ENCODE peak calls at places on chromosomes 1 and 21, in six cellular contexts. One of them, this sample, is unnamed. For H3K27me3, the result is how much of the 10 kb centered on the place peaks cover.

GRCh38 chr21:44492572-44493385 is 37.5 kb downstream of the LRRC3 start:
- DNase-seq in colonic mucosa: no peak
- DNase-seq in gastrocnemius medialis: no peak
- DNase-seq in endodermal cell: no peak
- DNase-seq in A673: no peak
- DNase-seq in fibroblast of lung: no peak
- DNase-seq in this sample: no peak

GRCh38 chr1:154559496-154559950 is 1.1 kb upstream of the UBE2Q1 start:
- DNase-seq in A673: peak
- DNase-seq in colonic mucosa: peak
- DNase-seq in gastrocnemius medialis: peak
- DNase-seq in fibroblast of lung: peak
- DNase-seq in endodermal cell: peak
- DNase-seq in this sample: peak

GRCh38 chr1:7954683-7955082 is 6.8 kb upstream of the PARK7 start:
- DNase-seq in A673: no peak
- DNase-seq in colonic mucosa: no peak
- DNase-seq in gastrocnemius medialis: no peak
- DNase-seq in fibroblast of lung: no peak
- DNase-seq in endodermal cell: no peak
- DNase-seq in this sample: no peak

GRCh38 chr1:157139125-157139524 is 930 bp upstream of the ETV3 start:
- DNase-seq in A673: no peak
- DNase-seq in colonic mucosa: no peak
- DNase-seq in endodermal cell: no peak
- DNase-seq in fibroblast of lung: no peak
- DNase-seq in gastrocnemius medialis: no peak
- DNase-seq in this sample: no peak

GRCh38 chr1:13443506-13443905 is 33.3 kb downstream of the PRAMEF20 start:
- DNase-seq in A673: no peak
- DNase-seq in endodermal cell: no peak
- DNase-seq in colonic mucosa: no peak
- DNase-seq in fibroblast of lung: peak
- DNase-seq in gastrocnemius medialis: no peak
- DNase-seq in this sample: no peak

GRCh38 chr1:151444791-151445177 is 14.5 kb downstream of the POGZ start:
- DNase-seq in A673: no peak
- DNase-seq in gastrocnemius medialis: no peak
- DNase-seq in endodermal cell: no peak
- DNase-seq in fibroblast of lung: no peak
- DNase-seq in colonic mucosa: no peak
- DNase-seq in this sample: no peak

GRCh38 chr1:151049458-151049857 is 1.9 kb downstream of the C1orf56 start:
- DNase-seq in fibroblast of lung: no peak
- DNase-seq in A673: no peak
- DNase-seq in gastrocnemius medialis: no peak
- DNase-seq in colonic mucosa: no peak
- DNase-seq in endodermal cell: no peak
- DNase-seq in this sample: no peak

GRCh38 chr1:168972887-168973286 is 133.6 kb upstream of the ATP1B1 start:
- DNase-seq in colonic mucosa: no peak
- DNase-seq in A673: no peak
- DNase-seq in fibroblast of lung: no peak
- DNase-seq in gastrocnemius medialis: no peak
- DNase-seq in endodermal cell: no peak
- DNase-seq in this sample: no peak

GRCh38 chr1:195516036-195516435 is 1092.2 kb downstream of the KCNT2 start:
- DNase-seq in colonic mucosa: no peak
- DNase-seq in gastrocnemius medialis: no peak
- DNase-seq in fibroblast of lung: no peak
- DNase-seq in endodermal cell: no peak
- DNase-seq in A673: no peak
- DNase-seq in this sample: no peak

GRCh38 chr21:29520146-29520545 is 221.4 kb downstream of the BACH1 start:
- DNase-seq in fibroblast of lung: no peak
- DNase-seq in colonic mucosa: no peak
- DNase-seq in gastrocnemius medialis: no peak
- DNase-seq in A673: no peak
- DNase-seq in endodermal cell: no peak
- DNase-seq in this sample: no peak

GRCh38 chr1:171792656-171793055 is 11.2 kb downstream of the METTL13 start:
- DNase-seq in endodermal cell: no peak
- DNase-seq in A673: no peak
- DNase-seq in colonic mucosa: no peak
- DNase-seq in fibroblast of lung: no peak
- DNase-seq in gastrocnemius medialis: no peak
- DNase-seq in this sample: no peak

GRCh38 chr1:54795100-54795665 is 5.9 kb downstream of the TTC22 start:
- DNase-seq in gastrocnemius medialis: no peak
- DNase-seq in endodermal cell: no peak
- DNase-seq in fibroblast of lung: no peak
- DNase-seq in A673: no peak
- DNase-seq in colonic mucosa: no peak
- DNase-seq in this sample: no peak
- H3K4me3 ChIP-seq in gastrocnemius medialis: no peak
- H3K4me3 ChIP-seq in endodermal cell: no peak
- H3K4me3 ChIP-seq in fibroblast of lung: no peak
- H3K4me3 ChIP-seq in A673: no peak
- H3K4me3 ChIP-seq in colonic mucosa: no peak
- H3K4me3 ChIP-seq in this sample: no peak

GRCh38 chr1:18972531-18972930 is 16.1 kb upstream of the IFFO2 start:
- DNase-seq in fibroblast of lung: no peak
- DNase-seq in A673: peak
- DNase-seq in gastrocnemius medialis: no peak
- DNase-seq in colonic mucosa: no peak
- DNase-seq in endodermal cell: no peak
- DNase-seq in this sample: no peak
- TF ChIP-seq CTCF in fibroblast of lung: peak
- TF ChIP-seq CTCF in A673: peak
- TF ChIP-seq CTCF in gastrocnemius medialis: peak
- TF ChIP-seq CTCF in colonic mucosa: no peak
- TF ChIP-seq CTCF in endodermal cell: peak
- TF ChIP-seq CTCF in this sample: peak

GRCh38 chr1:205455581-205456382 is at the start of gene BLACAT1:
- DNase-seq in fibroblast of lung: no peak
- DNase-seq in gastrocnemius medialis: no peak
- DNase-seq in colonic mucosa: no peak
- DNase-seq in A673: no peak
- DNase-seq in endodermal cell: peak
- DNase-seq in this sample: no peak

GRCh38 chr1:205458777-205459566 is 3.1 kb upstream of the BLACAT1 start:
- DNase-seq in colonic mucosa: no peak
- DNase-seq in A673: peak
- DNase-seq in endodermal cell: peak
- DNase-seq in gastrocnemius medialis: no peak
- DNase-seq in fibroblast of lung: peak
- DNase-seq in this sample: no peak

GRCh38 chr1:205454903-205455335 is 926 bp downstream of the BLACAT1 start:
- DNase-seq in A673: no peak
- DNase-seq in gastrocnemius medialis: no peak
- DNase-seq in colonic mucosa: no peak
- DNase-seq in endodermal cell: peak
- DNase-seq in fibroblast of lung: no peak
- DNase-seq in this sample: no peak

GRCh38 chr1:205456383-205456867 is 580 bp upstream of the BLACAT1 start:
- DNase-seq in A673: no peak
- DNase-seq in gastrocnemius medialis: no peak
- DNase-seq in endodermal cell: peak
- DNase-seq in fibroblast of lung: no peak
- DNase-seq in colonic mucosa: no peak
- DNase-seq in this sample: no peak

DNA sequence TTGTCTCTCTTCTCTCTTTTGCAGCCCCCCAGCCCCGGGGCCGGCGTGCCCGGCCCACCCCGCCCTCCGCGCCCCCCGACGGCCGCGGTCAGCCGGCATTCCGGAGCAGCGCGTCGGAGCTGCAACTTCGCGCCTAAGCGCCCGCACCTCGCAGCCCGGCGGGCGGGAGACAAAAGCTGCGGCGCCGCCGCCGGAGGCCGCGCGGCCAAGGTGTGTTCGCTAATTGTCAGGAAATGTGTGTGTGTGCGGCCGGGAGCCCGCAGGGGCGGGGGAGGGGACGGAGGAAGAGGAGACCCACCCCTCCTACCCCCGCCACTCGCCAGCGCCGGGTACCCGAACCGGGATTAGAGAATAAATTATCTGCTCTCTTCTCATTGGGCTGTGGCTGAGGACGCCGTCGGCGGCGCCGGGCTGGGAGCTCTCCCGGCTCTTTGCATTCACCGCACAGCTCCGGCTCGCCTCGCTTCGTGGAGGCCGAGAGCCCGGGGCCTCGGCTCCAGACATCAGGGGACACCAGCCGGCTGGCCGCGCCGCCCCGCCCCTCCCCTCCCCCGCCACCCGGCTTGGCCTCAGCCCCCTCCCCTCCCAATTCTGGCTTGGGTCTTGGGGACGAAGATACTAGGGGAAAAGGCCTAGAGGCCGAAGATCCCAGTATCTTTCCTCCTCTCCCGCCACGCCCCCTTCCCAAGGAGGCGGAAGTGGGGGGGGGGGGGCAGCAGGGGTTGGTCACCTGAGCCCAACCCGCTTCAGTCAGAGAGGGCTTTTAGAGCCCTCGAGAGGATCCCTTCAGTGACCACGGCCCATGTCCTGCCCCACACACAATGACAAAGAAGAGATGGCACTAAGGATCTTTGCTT is 1.3 kb upstream of the BLACAT1 start:
- DNase-seq in A673: peak
- DNase-seq in gastrocnemius medialis: no peak
- DNase-seq in colonic mucosa: no peak
- DNase-seq in fibroblast of lung: no peak
- DNase-seq in endodermal cell: peak
- DNase-seq in this sample: no peak
- H3K27me3 ChIP-seq in A673: under half
- H3K27me3 ChIP-seq in gastrocnemius medialis: half or more
- H3K27me3 ChIP-seq in colonic mucosa: half or more
- H3K27me3 ChIP-seq in fibroblast of lung: half or more
- H3K27me3 ChIP-seq in endodermal cell: under half
- H3K27me3 ChIP-seq in this sample: half or more

GRCh38 chr1:47707887-47708535 is 270.2 kb downstream of the FOXD2 start:
- DNase-seq in endodermal cell: no peak
- DNase-seq in gastrocnemius medialis: no peak
- DNase-seq in fibroblast of lung: no peak
- DNase-seq in A673: peak
- DNase-seq in colonic mucosa: peak
- DNase-seq in this sample: no peak

GRCh38 chr1:47711211-47711847 is 273.5 kb downstream of the FOXD2 start:
- DNase-seq in endodermal cell: peak
- DNase-seq in A673: no peak
- DNase-seq in colonic mucosa: peak
- DNase-seq in fibroblast of lung: no peak
- DNase-seq in gastrocnemius medialis: no peak
- DNase-seq in this sample: no peak

GRCh38 chr1:47709302-47710074 is 271.6 kb downstream of the FOXD2 start:
- DNase-seq in A673: peak
- DNase-seq in fibroblast of lung: no peak
- DNase-seq in gastrocnemius medialis: no peak
- DNase-seq in endodermal cell: peak
- DNase-seq in colonic mucosa: peak
- DNase-seq in this sample: no peak

GRCh38 chr1:47710075-47711071 is 272.5 kb downstream of the FOXD2 start:
- DNase-seq in gastrocnemius medialis: peak
- DNase-seq in fibroblast of lung: peak
- DNase-seq in A673: peak
- DNase-seq in endodermal cell: peak
- DNase-seq in colonic mucosa: peak
- DNase-seq in this sample: no peak

DNA sequence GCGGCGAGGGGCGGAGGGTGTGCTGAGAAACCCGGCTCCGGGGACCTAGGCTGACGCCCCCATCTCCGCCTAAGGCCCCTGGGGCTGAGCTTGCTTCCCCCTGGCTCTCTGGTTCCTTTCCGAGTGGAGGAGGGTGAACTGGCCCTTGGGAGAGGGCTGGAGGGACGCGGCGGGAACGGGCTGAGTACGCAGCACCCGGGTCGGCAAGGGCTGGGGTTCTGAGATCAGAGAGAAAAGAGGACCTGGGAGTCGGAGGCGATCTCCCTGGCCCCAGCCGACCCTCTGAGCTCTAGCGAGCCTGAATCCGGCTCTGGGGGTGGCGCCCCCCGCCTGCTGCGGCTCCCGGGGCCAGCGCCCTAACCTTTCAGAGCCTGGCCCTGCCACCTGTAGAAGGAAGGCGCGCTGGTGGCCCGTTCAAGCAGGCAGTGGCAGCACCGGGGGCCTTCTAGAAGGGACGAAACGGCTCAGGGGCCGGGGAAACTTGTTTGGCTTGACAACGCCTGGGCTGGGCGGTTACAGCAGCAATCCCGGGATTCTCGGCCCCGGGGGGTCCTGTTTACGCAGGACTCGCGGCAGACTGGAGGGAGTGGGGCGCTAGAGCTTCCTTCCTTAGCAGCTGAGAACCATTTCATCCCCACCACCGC is 270.9 kb downstream of the FOXD2 start:
- DNase-seq in endodermal cell: peak
- DNase-seq in gastrocnemius medialis: no peak
- DNase-seq in A673: peak
- DNase-seq in colonic mucosa: peak
- DNase-seq in fibroblast of lung: peak
- DNase-seq in this sample: no peak
- H3K4me3 ChIP-seq in endodermal cell: peak
- H3K4me3 ChIP-seq in gastrocnemius medialis: peak
- H3K4me3 ChIP-seq in A673: peak
- H3K4me3 ChIP-seq in colonic mucosa: peak
- H3K4me3 ChIP-seq in fibroblast of lung: no peak
- H3K4me3 ChIP-seq in this sample: no peak

GRCh38 chr1:234395297-234395696 is 22.0 kb downstream of the COA6 start:
- DNase-seq in gastrocnemius medialis: no peak
- DNase-seq in colonic mucosa: no peak
- DNase-seq in fibroblast of lung: no peak
- DNase-seq in endodermal cell: no peak
- DNase-seq in A673: no peak
- DNase-seq in this sample: no peak

GRCh38 chr1:234397732-234398131 is 24.5 kb downstream of the COA6 start:
- DNase-seq in colonic mucosa: no peak
- DNase-seq in fibroblast of lung: no peak
- DNase-seq in A673: no peak
- DNase-seq in gastrocnemius medialis: no peak
- DNase-seq in endodermal cell: no peak
- DNase-seq in this sample: no peak

GRCh38 chr1:234396871-234397270 is 23.6 kb downstream of the COA6 start:
- DNase-seq in endodermal cell: no peak
- DNase-seq in fibroblast of lung: no peak
- DNase-seq in colonic mucosa: no peak
- DNase-seq in gastrocnemius medialis: no peak
- DNase-seq in A673: no peak
- DNase-seq in this sample: no peak

GRCh38 chr1:234396092-234396491 is 22.8 kb downstream of the COA6 start:
- DNase-seq in gastrocnemius medialis: no peak
- DNase-seq in endodermal cell: no peak
- DNase-seq in colonic mucosa: no peak
- DNase-seq in A673: no peak
- DNase-seq in fibroblast of lung: no peak
- DNase-seq in this sample: no peak

DNA sequence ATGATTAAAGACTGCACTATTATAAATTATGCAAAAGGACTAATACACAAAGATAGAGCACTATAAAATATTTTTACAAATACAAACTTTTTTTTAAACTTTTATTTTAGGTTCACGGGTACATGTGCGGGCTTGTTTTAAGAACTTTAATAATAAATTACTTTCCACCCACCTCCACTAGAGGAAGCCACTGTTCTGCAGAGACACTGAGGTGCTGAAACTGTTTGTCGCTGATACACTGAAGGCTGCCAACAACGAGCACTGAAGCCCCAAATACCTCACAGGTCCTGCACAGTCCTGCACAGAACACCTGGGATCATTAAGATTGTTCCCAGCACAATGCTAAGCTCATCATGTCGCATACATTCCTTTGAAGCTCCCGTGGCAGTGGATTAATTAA is 19.9 kb downstream of the COA6 start:
- DNase-seq in colonic mucosa: no peak
- DNase-seq in gastrocnemius medialis: no peak
- DNase-seq in A673: no peak
- DNase-seq in endodermal cell: no peak
- DNase-seq in fibroblast of lung: no peak
- DNase-seq in this sample: no peak
- TF ChIP-seq CTCF in colonic mucosa: no peak
- TF ChIP-seq CTCF in gastrocnemius medialis: no peak
- TF ChIP-seq CTCF in A673: peak
- TF ChIP-seq CTCF in endodermal cell: no peak
- TF ChIP-seq CTCF in fibroblast of lung: no peak
- TF ChIP-seq CTCF in this sample: no peak

This sample was measured in BJ.